ENCODE peak calls at places on chromosomes 11 and 22, in six cellular contexts. One of them, this sample, is unnamed.

GRCh38 chr22:26939466-26939865 is 282.1 kb downstream of the MIAT start:
- DNase-seq in upper lobe of right lung: no peak
- DNase-seq in foreskin fibroblast: no peak
- DNase-seq in LNCaP clone FGC: no peak
- DNase-seq in hepatocyte: no peak
- DNase-seq in AG04450: no peak
- DNase-seq in this sample: no peak

GRCh38 chr11:68727783-68728182 is 23.5 kb downstream of the TESMIN start:
- DNase-seq in LNCaP clone FGC: no peak
- DNase-seq in upper lobe of right lung: no peak
- DNase-seq in AG04450: no peak
- DNase-seq in foreskin fibroblast: no peak
- DNase-seq in hepatocyte: no peak
- DNase-seq in this sample: no peak

GRCh38 chr11:34747261-34747660 is 126.4 kb downstream of the EHF start:
- DNase-seq in foreskin fibroblast: no peak
- DNase-seq in hepatocyte: no peak
- DNase-seq in upper lobe of right lung: no peak
- DNase-seq in AG04450: no peak
- DNase-seq in LNCaP clone FGC: no peak
- DNase-seq in this sample: no peak

GRCh38 chr11:12235945-12236743 is 125.8 kb downstream of the MICAL2 start:
- DNase-seq in AG04450: peak; percentile 43
- DNase-seq in LNCaP clone FGC: no peak
- DNase-seq in upper lobe of right lung: no peak
- DNase-seq in hepatocyte: peak; percentile 62
- DNase-seq in foreskin fibroblast: no peak
- DNase-seq in this sample: peak; percentile 75

GRCh38 chr11:64101461-64101860 is 64.5 kb downstream of the MACROD1 start:
- DNase-seq in foreskin fibroblast: no peak
- DNase-seq in AG04450: no peak
- DNase-seq in hepatocyte: no peak
- DNase-seq in LNCaP clone FGC: no peak
- DNase-seq in upper lobe of right lung: no peak
- DNase-seq in this sample: no peak

GRCh38 chr11:133887692-133888332 is 42.5 kb upstream of the SPATA19 start:
- DNase-seq in hepatocyte: no peak
- DNase-seq in upper lobe of right lung: no peak
- DNase-seq in AG04450: no peak
- DNase-seq in LNCaP clone FGC: no peak
- DNase-seq in foreskin fibroblast: no peak
- DNase-seq in this sample: no peak

GRCh38 chr11:74592441-74593362 is at the start of gene POLD3:
- DNase-seq in hepatocyte: peak; percentile 95
- DNase-seq in LNCaP clone FGC: peak; percentile 68
- DNase-seq in foreskin fibroblast: peak; percentile 82
- DNase-seq in upper lobe of right lung: peak; percentile 98
- DNase-seq in AG04450: peak; percentile 51
- DNase-seq in this sample: peak; percentile 91

GRCh38 chr11:9219115-9219514 is 46.0 kb downstream of the DENND5A start:
- DNase-seq in upper lobe of right lung: no peak
- DNase-seq in foreskin fibroblast: no peak
- DNase-seq in AG04450: no peak
- DNase-seq in hepatocyte: no peak
- DNase-seq in LNCaP clone FGC: no peak
- DNase-seq in this sample: peak; percentile 52

GRCh38 chr11:110311783-110312578 is 15.6 kb upstream of the RDX start:
- DNase-seq in hepatocyte: no peak
- DNase-seq in upper lobe of right lung: no peak
- DNase-seq in LNCaP clone FGC: no peak
- DNase-seq in AG04450: no peak
- DNase-seq in foreskin fibroblast: peak; percentile 38
- DNase-seq in this sample: peak; percentile 58

GRCh38 chr11:35518766-35519165 is 6.7 kb downstream of the PAMR1 start:
- DNase-seq in AG04450: no peak
- DNase-seq in hepatocyte: no peak
- DNase-seq in LNCaP clone FGC: no peak
- DNase-seq in foreskin fibroblast: no peak
- DNase-seq in upper lobe of right lung: no peak
- DNase-seq in this sample: no peak

GRCh38 chr22:49230194-49230577 is 597.5 kb downstream of the BRD1 start:
- DNase-seq in hepatocyte: peak; percentile 46
- DNase-seq in AG04450: no peak
- DNase-seq in LNCaP clone FGC: no peak
- DNase-seq in foreskin fibroblast: no peak
- DNase-seq in upper lobe of right lung: no peak
- DNase-seq in this sample: no peak

GRCh38 chr22:17919276-17920144 is 104.9 kb downstream of the MICAL3 start:
- DNase-seq in hepatocyte: no peak
- DNase-seq in AG04450: no peak
- DNase-seq in upper lobe of right lung: no peak
- DNase-seq in LNCaP clone FGC: no peak
- DNase-seq in foreskin fibroblast: no peak
- DNase-seq in this sample: peak; percentile 33

GRCh38 chr22:25554321-25555088 is 10.0 kb upstream of the GRK3 start:
- DNase-seq in AG04450: no peak
- DNase-seq in hepatocyte: no peak
- DNase-seq in foreskin fibroblast: no peak
- DNase-seq in LNCaP clone FGC: no peak
- DNase-seq in upper lobe of right lung: no peak
- DNase-seq in this sample: no peak

GRCh38 chr11:10208045-10208674 is 85.9 kb downstream of the SBF2 start:
- DNase-seq in LNCaP clone FGC: no peak
- DNase-seq in upper lobe of right lung: no peak
- DNase-seq in hepatocyte: peak; percentile 47
- DNase-seq in foreskin fibroblast: peak; percentile 22
- DNase-seq in AG04450: no peak
- DNase-seq in this sample: peak; percentile 66

GRCh38 chr11:77411717-77412441 is 62.0 kb downstream of the PAK1 start:
- DNase-seq in hepatocyte: peak; percentile 94
- DNase-seq in upper lobe of right lung: peak; percentile 93
- DNase-seq in AG04450: peak; percentile 50
- DNase-seq in foreskin fibroblast: peak; percentile 90
- DNase-seq in LNCaP clone FGC: no peak
- DNase-seq in this sample: peak; percentile 83

GRCh38 chr11:32821517-32821916 is 8.2 kb upstream of the PRRG4 start:
- DNase-seq in foreskin fibroblast: peak; percentile 1
- DNase-seq in LNCaP clone FGC: no peak
- DNase-seq in hepatocyte: no peak
- DNase-seq in AG04450: no peak
- DNase-seq in upper lobe of right lung: no peak
- DNase-seq in this sample: no peak

GRCh38 chr11:124896821-124897391 is 759 bp downstream of the ROBO4 start:
- DNase-seq in LNCaP clone FGC: no peak
- DNase-seq in foreskin fibroblast: no peak
- DNase-seq in hepatocyte: no peak
- DNase-seq in upper lobe of right lung: no peak
- DNase-seq in AG04450: no peak
- DNase-seq in this sample: no peak

GRCh38 chr11:124202951-124203350 is 19.8 kb downstream of the OR10D3 start:
- DNase-seq in LNCaP clone FGC: no peak
- DNase-seq in upper lobe of right lung: no peak
- DNase-seq in hepatocyte: no peak
- DNase-seq in foreskin fibroblast: no peak
- DNase-seq in AG04450: no peak
- DNase-seq in this sample: no peak

GRCh38 chr11:9577032-9577431 is 3.6 kb downstream of the WEE1 start:
- DNase-seq in hepatocyte: no peak
- DNase-seq in foreskin fibroblast: no peak
- DNase-seq in LNCaP clone FGC: no peak
- DNase-seq in AG04450: no peak
- DNase-seq in upper lobe of right lung: no peak
- DNase-seq in this sample: peak; percentile 63

GRCh38 chr11:71311928-71312510 is 59.6 kb upstream of the SHANK2 start:
- DNase-seq in hepatocyte: no peak
- DNase-seq in foreskin fibroblast: no peak
- DNase-seq in AG04450: no peak
- DNase-seq in LNCaP clone FGC: no peak
- DNase-seq in upper lobe of right lung: peak; percentile 11
- DNase-seq in this sample: no peak

GRCh38 chr11:105368711-105369110 is 229.1 kb upstream of the CARD18 start:
- DNase-seq in AG04450: no peak
- DNase-seq in foreskin fibroblast: no peak
- DNase-seq in upper lobe of right lung: no peak
- DNase-seq in LNCaP clone FGC: no peak
- DNase-seq in hepatocyte: peak; percentile 36
- DNase-seq in this sample: peak; percentile 28

GRCh38 chr11:68542617-68543016 is 82.1 kb downstream of the PPP6R3 start:
- DNase-seq in upper lobe of right lung: no peak
- DNase-seq in LNCaP clone FGC: no peak
- DNase-seq in hepatocyte: peak; percentile 64
- DNase-seq in AG04450: peak; percentile 70
- DNase-seq in foreskin fibroblast: peak; percentile 79
- DNase-seq in this sample: peak; percentile 88

GRCh38 chr11:1736447-1736992 is 13.9 kb downstream of the IFITM10 start:
- DNase-seq in foreskin fibroblast: no peak
- DNase-seq in upper lobe of right lung: no peak
- DNase-seq in AG04450: no peak
- DNase-seq in LNCaP clone FGC: no peak
- DNase-seq in hepatocyte: no peak
- DNase-seq in this sample: no peak

GRCh38 chr11:102416974-102417373 is 35.6 kb downstream of the TMEM123 start:
- DNase-seq in hepatocyte: no peak
- DNase-seq in upper lobe of right lung: no peak
- DNase-seq in AG04450: no peak
- DNase-seq in foreskin fibroblast: no peak
- DNase-seq in LNCaP clone FGC: no peak
- DNase-seq in this sample: no peak

GRCh38 chr22:42991010-42991651 is 23.8 kb downstream of the PACSIN2 start:
- DNase-seq in AG04450: no peak
- DNase-seq in foreskin fibroblast: peak; percentile 93
- DNase-seq in upper lobe of right lung: no peak
- DNase-seq in hepatocyte: peak; percentile 75
- DNase-seq in LNCaP clone FGC: no peak
- DNase-seq in this sample: peak; percentile 86

GRCh38 chr11:67279589-67280340 is 9.3 kb upstream of the ANKRD13D start:
- DNase-seq in upper lobe of right lung: peak; percentile 54
- DNase-seq in LNCaP clone FGC: no peak
- DNase-seq in AG04450: no peak
- DNase-seq in foreskin fibroblast: no peak
- DNase-seq in hepatocyte: no peak
- DNase-seq in this sample: no peak

GRCh38 chr11:22521226-22521625 is 104.4 kb downstream of the FANCF start:
- DNase-seq in AG04450: no peak
- DNase-seq in upper lobe of right lung: no peak
- DNase-seq in foreskin fibroblast: no peak
- DNase-seq in LNCaP clone FGC: no peak
- DNase-seq in hepatocyte: peak; percentile 69
- DNase-seq in this sample: no peak

GRCh38 chr11:18280438-18281046 is 14.5 kb downstream of the SAA1 start:
- DNase-seq in foreskin fibroblast: no peak
- DNase-seq in upper lobe of right lung: no peak
- DNase-seq in LNCaP clone FGC: no peak
- DNase-seq in AG04450: no peak
- DNase-seq in hepatocyte: no peak
- DNase-seq in this sample: no peak

GRCh38 chr11:77101043-77101537 is 1.6 kb upstream of the OMP start:
- DNase-seq in foreskin fibroblast: no peak
- DNase-seq in hepatocyte: no peak
- DNase-seq in AG04450: no peak
- DNase-seq in LNCaP clone FGC: no peak
- DNase-seq in upper lobe of right lung: peak; percentile 7
- DNase-seq in this sample: peak; percentile 17

GRCh38 chr11:126307706-126308105 is 3.8 kb downstream of the DCPS start:
- DNase-seq in LNCaP clone FGC: no peak
- DNase-seq in hepatocyte: peak; percentile 63
- DNase-seq in AG04450: no peak
- DNase-seq in upper lobe of right lung: no peak
- DNase-seq in foreskin fibroblast: peak; percentile 38
- DNase-seq in this sample: peak; percentile 60
- TF ChIP-seq CTCF in LNCaP clone FGC: peak; percentile 12
- TF ChIP-seq CTCF in hepatocyte: peak; percentile 51
- TF ChIP-seq CTCF in AG04450: peak; percentile 61
- TF ChIP-seq CTCF in upper lobe of right lung: peak; percentile 23
- TF ChIP-seq CTCF in foreskin fibroblast: peak; percentile 58
- TF ChIP-seq CTCF in this sample: peak; percentile 59

GRCh38 chr22:39459681-39460080 is 2.9 kb downstream of the MGAT3 start:
- DNase-seq in foreskin fibroblast: no peak
- DNase-seq in hepatocyte: no peak
- DNase-seq in AG04450: no peak
- DNase-seq in LNCaP clone FGC: no peak
- DNase-seq in upper lobe of right lung: no peak
- DNase-seq in this sample: no peak

GRCh38 chr22:39457546-39458442 is 982 bp downstream of the MGAT3 start:
- DNase-seq in hepatocyte: no peak
- DNase-seq in LNCaP clone FGC: no peak
- DNase-seq in AG04450: no peak
- DNase-seq in upper lobe of right lung: no peak
- DNase-seq in foreskin fibroblast: no peak
- DNase-seq in this sample: no peak

GRCh38 chr22:39458443-39459083 is 1.8 kb downstream of the MGAT3 start:
- DNase-seq in AG04450: no peak
- DNase-seq in LNCaP clone FGC: no peak
- DNase-seq in hepatocyte: no peak
- DNase-seq in foreskin fibroblast: no peak
- DNase-seq in upper lobe of right lung: no peak
- DNase-seq in this sample: no peak

GRCh38 chr22:39456262-39457046 is at the start of gene MGAT3:
- DNase-seq in foreskin fibroblast: no peak
- DNase-seq in LNCaP clone FGC: no peak
- DNase-seq in hepatocyte: no peak
- DNase-seq in upper lobe of right lung: no peak
- DNase-seq in AG04450: no peak
- DNase-seq in this sample: no peak

GRCh38 chr22:39457047-39457545 is 284 bp downstream of the MGAT3 start:
- DNase-seq in AG04450: no peak
- DNase-seq in hepatocyte: peak; percentile 49
- DNase-seq in foreskin fibroblast: no peak
- DNase-seq in upper lobe of right lung: no peak
- DNase-seq in LNCaP clone FGC: no peak
- DNase-seq in this sample: no peak
- H3K4me3 ChIP-seq in AG04450: no peak overlapping the region
- H3K4me3 ChIP-seq in hepatocyte: peak overlapping the region; percentile 82
- H3K4me3 ChIP-seq in foreskin fibroblast: no peak overlapping the region
- H3K4me3 ChIP-seq in upper lobe of right lung: peak overlapping the region; percentile 48
- H3K4me3 ChIP-seq in LNCaP clone FGC: no peak overlapping the region
- H3K4me3 ChIP-seq in this sample: peak overlapping the region; percentile 52

DNA sequence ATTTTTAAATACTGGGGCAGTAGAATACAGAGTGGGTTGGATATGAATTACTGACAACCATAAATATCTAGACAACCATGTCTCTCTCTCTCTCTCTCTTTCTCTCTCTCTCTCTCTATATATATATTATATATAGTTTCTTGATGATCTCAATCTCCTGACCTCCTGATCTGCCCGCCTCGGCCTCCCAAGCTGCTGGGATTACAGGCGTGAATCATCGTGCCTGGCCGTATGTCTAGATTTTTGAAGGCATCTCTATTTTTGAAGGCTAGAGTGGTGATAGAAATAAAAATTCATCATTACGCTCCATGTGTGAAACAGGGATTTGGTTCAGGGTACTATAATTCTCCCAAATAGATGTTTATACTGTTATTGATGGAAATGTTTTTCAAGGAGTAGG is 84.1 kb downstream of the DDX10 start:
- DNase-seq in upper lobe of right lung: no peak
- DNase-seq in foreskin fibroblast: no peak
- DNase-seq in AG04450: no peak
- DNase-seq in hepatocyte: no peak
- DNase-seq in LNCaP clone FGC: no peak
- DNase-seq in this sample: no peak
- TF ChIP-seq CTCF in upper lobe of right lung: no peak
- TF ChIP-seq CTCF in foreskin fibroblast: no peak
- TF ChIP-seq CTCF in AG04450: no peak
- TF ChIP-seq CTCF in hepatocyte: no peak
- TF ChIP-seq CTCF in LNCaP clone FGC: no peak
- TF ChIP-seq CTCF in this sample: no peak

GRCh38 chr11:128688896-128689546 is 4.9 kb upstream of the FLI1 start:
- DNase-seq in foreskin fibroblast: no peak
- DNase-seq in AG04450: no peak
- DNase-seq in upper lobe of right lung: no peak
- DNase-seq in hepatocyte: no peak
- DNase-seq in LNCaP clone FGC: no peak
- DNase-seq in this sample: no peak
- H3K4me3 ChIP-seq in foreskin fibroblast: no peak overlapping the region
- H3K4me3 ChIP-seq in AG04450: no peak overlapping the region
- H3K4me3 ChIP-seq in upper lobe of right lung: no peak overlapping the region
- H3K4me3 ChIP-seq in hepatocyte: no peak overlapping the region
- H3K4me3 ChIP-seq in LNCaP clone FGC: no peak overlapping the region
- H3K4me3 ChIP-seq in this sample: no peak overlapping the region

This sample was measured in fibroblast of villous mesenchyme.